ENCODE peak calls at places on chromosomes 16 and 17, in six cellular contexts. N is tibial nerve, I is astrocyte of the spinal cord, X is Calu3, P is AG04450, F is cardiac fibroblast. H is an unnamed sample.

GRCh38 chr16:22369221-22369811 is 5.1 kb downstream of the CDR2 start:
- DNase-seq in F (peak; percentile 80), I (peak; percentile 35), N (no peak), X (no peak), P (peak; percentile 39), H (no peak)

GRCh38 chr17:82671071-82671470 is 22.8 kb upstream of the WDR45B start:
- DNase-seq in F (no peak), I (no peak), N (no peak), X (no peak), P (no peak), H (no peak)

GRCh38 chr17:6110592-6110991 is 40.4 kb downstream of the WSCD1 start:
- DNase-seq in I (peak; percentile 58), N (no peak), P (no peak), F (no peak), X (no peak), H (no peak)

GRCh38 chr17:3167574-3167973 is 29.7 kb upstream of the OR1A2 start:
- DNase-seq in X (no peak), P (no peak), N (no peak), F (no peak), I (no peak), H (no peak)

GRCh38 chr17:42387663-42388380 is 420 bp downstream of the STAT3 start:
- DNase-seq in F (peak; percentile 41), X (peak; percentile 52), N (no peak), P (no peak), I (no peak), H (no peak)

GRCh38 chr17:39618252-39618913 is 8.4 kb upstream of the PPP1R1B start:
- DNase-seq in P (no peak), N (no peak), X (peak; percentile 99), F (peak; percentile 27), I (no peak), H (no peak)

GRCh38 chr16:88558457-88559442 is 11.5 kb upstream of the ZC3H18 start:
- DNase-seq in N (peak; percentile 36), I (peak; percentile 38), X (peak; percentile 81), F (peak; percentile 74), P (peak; percentile 38), H (no peak)

GRCh38 chr17:56373981-56374380 is 219.5 kb upstream of the NOG start:
- DNase-seq in N (no peak), I (no peak), F (no peak), P (no peak), X (no peak), H (no peak)

GRCh38 chr17:77141846-77142449 is 1.2 kb downstream of the SEC14L1 start:
- DNase-seq in X (no peak), P (no peak), N (no peak), F (no peak), I (no peak), H (no peak)

GRCh38 chr16:1002399-1003161 is 21.0 kb downstream of the SOX8 start:
- DNase-seq in P (peak; percentile 34), X (peak; percentile 90), N (no peak), I (peak; percentile 90), F (peak; percentile 83), H (no peak)

GRCh38 chr17:21209511-21210175 is 4.3 kb downstream of the TMEM11 start:
- DNase-seq in X (no peak), N (no peak), F (no peak), P (no peak), I (no peak), H (no peak)

GRCh38 chr16:70736454-70737376 is 50.9 kb upstream of the MTSS2 start:
- DNase-seq in N (no peak), F (no peak), I (no peak), P (no peak), X (no peak), H (no peak)

GRCh38 chr17:5789443-5789842 is 205.1 kb upstream of the NLRP1 start:
- DNase-seq in F (no peak), N (no peak), I (peak; percentile 27), X (no peak), P (no peak), H (no peak)

GRCh38 chr17:55416470-55417052 is 5.1 kb downstream of the MMD start:
- DNase-seq in P (no peak), I (no peak), X (no peak), N (no peak), F (peak; percentile 79), H (no peak)

GRCh38 chr17:68600881-68601564 is at the start of gene FAM20A:
- DNase-seq in I (no peak), P (no peak), N (no peak), F (no peak), X (peak; percentile 50), H (peak; percentile 70)

GRCh38 chr16:75534560-75535205 is 1.2 kb downstream of the CHST5 start:
- DNase-seq in F (no peak), P (no peak), I (no peak), N (no peak), X (no peak), H (no peak)

GRCh38 chr16:57775661-57776469 is 26.4 kb downstream of the KIFC3 start:
- DNase-seq in I (peak; percentile 27), F (no peak), P (no peak), X (no peak), N (no peak), H (no peak)

GRCh38 chr16:74505011-74505410 is 83.7 kb upstream of the CLEC18B start:
- DNase-seq in F (no peak), P (no peak), I (no peak), N (no peak), X (no peak), H (no peak)

DNA sequence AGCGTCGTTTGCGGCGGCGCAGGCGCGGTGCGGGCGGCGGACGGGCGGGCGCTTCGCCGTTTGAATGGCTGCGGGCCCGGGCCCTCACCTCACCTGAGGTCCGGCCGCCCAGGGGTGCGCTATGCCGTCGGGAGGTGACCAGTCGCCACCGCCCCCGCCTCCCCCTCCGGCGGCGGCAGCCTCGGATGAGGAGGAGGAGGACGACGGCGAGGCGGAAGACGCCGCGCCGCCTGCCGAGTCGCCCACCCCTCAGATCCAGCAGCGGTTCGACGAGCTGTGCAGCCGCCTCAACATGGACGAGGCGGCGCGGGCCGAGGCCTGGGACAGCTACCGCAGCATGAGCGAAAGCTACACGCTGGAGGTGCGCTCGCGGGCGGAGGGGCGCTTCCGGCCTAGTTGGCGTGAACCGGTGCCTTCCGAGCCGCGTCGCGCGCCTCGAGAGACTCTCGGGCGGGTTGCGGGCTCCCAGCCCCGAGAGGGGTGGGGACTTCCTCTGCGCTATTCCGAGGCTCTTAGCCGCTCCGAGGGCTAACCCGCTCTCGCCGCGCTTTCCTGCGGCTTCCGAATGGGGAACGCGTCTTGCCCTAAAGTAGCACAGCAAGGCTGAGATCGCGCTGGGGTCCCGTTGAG is at the start of gene RBL2:
- DNase-seq in N (peak; percentile 58), I (peak; percentile 85), F (peak; percentile 40), X (peak; percentile 91), P (no peak), H (peak; percentile 89)
- TF ChIP-seq CTCF in N (no peak), I (no peak), F (no peak), X (no peak), P (no peak), H (no peak)

DNA sequence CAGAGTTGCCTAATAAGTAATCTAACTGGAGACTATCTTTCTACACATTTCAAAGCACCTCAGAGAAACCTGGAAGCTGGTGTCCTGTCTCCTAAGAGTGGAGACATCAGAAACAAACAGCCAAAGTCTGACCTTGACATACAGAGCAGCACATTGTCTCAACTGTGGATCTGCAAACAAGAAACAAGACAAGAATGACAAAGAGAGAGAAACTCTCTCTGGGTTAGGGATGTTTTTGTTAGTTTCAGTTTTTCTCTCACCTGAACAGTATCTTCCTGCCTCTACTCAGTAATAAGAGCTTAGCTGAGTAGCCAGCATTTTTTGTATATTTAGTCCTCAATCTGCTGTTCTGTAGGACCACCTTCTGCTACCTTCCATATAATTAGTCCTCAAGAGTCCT is 8.9 kb downstream of the ZNF597 start:
- DNase-seq in F (no peak), X (no peak), I (no peak), N (no peak), P (no peak), H (no peak)
- TF ChIP-seq CTCF in F (no peak), X (no peak), I (no peak), N (no peak), P (no peak), H (no peak)

GRCh38 chr16:4884972-4885874 is 37.9 kb downstream of the UBN1 start:
- DNase-seq in N (no peak), X (no peak), P (no peak), F (no peak), I (no peak), H (no peak)

GRCh38 chr16:4883501-4883900 is 36.2 kb downstream of the UBN1 start:
- DNase-seq in X (no peak), N (no peak), I (no peak), F (no peak), P (no peak), H (no peak)

GRCh38 chr16:4884209-4884608 is 36.9 kb downstream of the UBN1 start:
- DNase-seq in F (no peak), N (no peak), P (no peak), X (no peak), I (no peak), H (no peak)

GRCh38 chr16:4882261-4882632 is 35.0 kb downstream of the UBN1 start:
- DNase-seq in N (no peak), X (no peak), P (no peak), F (peak; percentile 41), I (peak; percentile 63), H (no peak)

DNA sequence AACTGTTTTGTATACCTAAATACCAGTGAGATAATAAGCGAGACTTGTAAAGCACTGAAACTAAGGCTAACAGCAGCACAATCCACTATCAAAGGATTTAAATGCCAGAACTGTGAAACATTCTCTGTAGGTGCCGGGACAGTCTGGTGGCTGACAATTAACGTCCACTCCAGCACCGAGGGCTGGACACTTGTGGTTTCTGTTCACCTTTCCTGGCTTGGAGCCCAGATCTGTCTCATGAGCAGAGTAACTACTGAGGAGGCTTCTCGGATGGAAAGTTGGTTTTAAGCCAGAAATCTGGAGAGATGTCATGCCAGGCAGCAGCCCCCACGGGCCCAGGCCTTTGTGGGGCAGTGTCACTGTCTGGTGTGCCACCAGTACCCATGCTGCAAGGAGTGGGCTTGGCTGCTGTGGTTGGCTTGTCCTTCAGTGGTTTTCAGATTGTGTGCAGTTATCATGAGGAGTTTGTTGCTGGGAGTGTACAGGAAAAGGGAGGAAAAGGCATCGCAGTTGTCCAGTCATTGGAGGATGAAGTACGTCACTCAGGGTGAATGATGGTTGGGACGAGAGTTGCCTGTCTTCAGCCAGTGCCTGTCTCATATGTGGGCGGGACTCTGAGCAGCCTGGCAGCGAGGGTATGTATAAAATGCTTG is 35.5 kb downstream of the UBN1 start:
- DNase-seq in X (peak; percentile 91), N (no peak), I (peak; percentile 72), F (peak; percentile 59), P (no peak), H (no peak)
- TF ChIP-seq CTCF in X (no peak), N (no peak), I (no peak), F (no peak), P (no peak), H (no peak)

DNA sequence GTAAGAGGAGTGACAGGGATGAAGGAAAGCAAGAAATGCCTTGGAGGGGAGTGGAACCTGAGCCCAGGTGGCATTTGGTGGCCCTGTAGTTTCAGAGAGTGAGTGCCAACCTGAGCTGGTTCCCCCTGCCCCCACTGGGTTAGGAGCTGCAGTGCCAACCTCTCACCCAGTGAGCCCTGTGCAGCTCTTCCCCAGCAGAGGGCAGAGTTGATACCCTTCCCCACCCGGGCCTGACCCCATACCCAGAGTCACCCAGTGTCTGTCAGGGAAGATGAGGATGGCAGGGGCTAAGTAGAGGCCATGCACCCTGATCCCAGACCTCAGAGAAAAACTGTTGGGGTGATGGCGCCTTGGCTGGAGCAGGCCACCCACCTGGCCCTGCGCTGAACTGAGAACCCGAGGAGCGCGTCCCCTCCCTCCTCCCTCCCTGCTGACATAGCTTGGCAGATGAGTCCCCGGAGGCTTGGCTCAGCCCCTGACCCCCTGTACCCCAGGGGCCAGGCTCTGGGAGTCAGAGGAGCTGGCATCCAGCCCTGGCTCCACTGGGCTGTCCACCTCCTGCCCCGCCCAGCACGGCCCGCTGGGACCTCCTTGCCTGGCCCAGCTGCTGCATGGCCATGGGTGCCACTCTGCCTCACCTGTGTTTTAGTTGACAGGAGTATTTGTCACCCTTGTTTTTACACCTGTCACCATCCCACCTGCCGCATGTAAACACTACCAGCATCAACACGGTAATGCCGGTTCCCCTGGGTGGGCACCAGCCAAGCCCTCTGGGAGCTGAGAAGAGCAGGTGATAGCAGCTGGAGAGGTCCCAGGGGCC is 113.9 kb downstream of the AMFR start:
- DNase-seq in F (no peak), N (no peak), I (no peak), X (no peak), P (no peak), H (no peak)
- TF ChIP-seq CTCF in F (no peak), N (no peak), I (no peak), X (no peak), P (no peak), H (peak; percentile 31)